ENCODE peak calls at places on chromosomes 12 and 14, in seven cellular contexts. Q is endothelial cell of umbilical vein, R is suprapubic skin, P is sigmoid colon, K is SK-N-MC, H is Panc1, B is GM23338. E is an unnamed sample.

GRCh38 chr12:76346236-76346635 is 2.0 kb downstream of the BBS10 start:
- DNase-seq in Q (no peak), R (no peak), P (no peak), K (no peak), H (no peak), B (no peak), E (no peak)

GRCh38 chr14:90755661-90756304 is 60.4 kb downstream of the TTC7B start:
- DNase-seq in Q (no peak), R (peak; percentile 38), P (no peak), K (no peak), H (no peak), B (no peak), E (no peak)

GRCh38 chr12:132926417-132926833 is 29.7 kb downstream of the ZNF605 start:
- DNase-seq in Q (no peak), R (no peak), P (no peak), K (no peak), H (no peak), B (no peak), E (no peak)

GRCh38 chr12:20132818-20133217 is 235.5 kb upstream of the PDE3A start:
- DNase-seq in Q (no peak), R (no peak), P (no peak), K (no peak), H (no peak), B (peak; percentile 8), E (no peak)

GRCh38 chr14:101511199-101511598 is 50.1 kb upstream of the DIO3 start:
- DNase-seq in Q (no peak), R (no peak), P (no peak), K (no peak), H (no peak), B (no peak), E (no peak)

GRCh38 chr14:53619625-53620324 is 336.9 kb downstream of the BMP4 start:
- DNase-seq in Q (no peak), R (no peak), P (no peak), K (no peak), H (no peak), B (no peak), E (no peak)

GRCh38 chr12:12745576-12746211 is 28.5 kb downstream of the CDKN1B start:
- DNase-seq in Q (no peak), R (no peak), P (no peak), K (no peak), H (no peak), B (no peak), E (no peak)

GRCh38 chr12:20314325-20314724 is 54.0 kb upstream of the PDE3A start:
- DNase-seq in Q (no peak), R (no peak), P (no peak), K (no peak), H (no peak), B (peak; percentile 13), E (no peak)

GRCh38 chr12:26055087-26055486 is 69.8 kb downstream of the BHLHE41 start:
- DNase-seq in Q (no peak), R (no peak), P (no peak), K (no peak), H (no peak), B (no peak), E (no peak)

GRCh38 chr12:95238150-95238549 is 20.5 kb downstream of the VEZT start:
- DNase-seq in Q (no peak), R (no peak), P (no peak), K (no peak), H (no peak), B (no peak), E (no peak)

GRCh38 chr12:5694759-5695409 is 250.2 kb downstream of the ANO2 start:
- DNase-seq in Q (peak; percentile 33), R (no peak), P (no peak), K (no peak), H (no peak), B (no peak), E (no peak)

GRCh38 chr14:90750701-90751100 is 65.5 kb downstream of the TTC7B start:
- DNase-seq in Q (no peak), R (no peak), P (no peak), K (no peak), H (no peak), B (no peak), E (no peak)

GRCh38 chr12:86138770-86139169 is 117.4 kb downstream of the MGAT4C start:
- DNase-seq in Q (no peak), R (no peak), P (no peak), K (no peak), H (no peak), B (no peak), E (no peak)

GRCh38 chr12:79778802-79779201 is 88.0 kb upstream of the PAWR start:
- DNase-seq in Q (no peak), R (no peak), P (no peak), K (no peak), H (no peak), B (no peak), E (no peak)

GRCh38 chr14:74913393-74913792 is 9.7 kb downstream of the RPS6KL1 start:
- DNase-seq in Q (no peak), R (no peak), P (no peak), K (no peak), H (no peak), B (no peak), E (no peak)
- TF ChIP-seq POLR2AphosphoS5 in Q (no peak), R (no peak), P (no peak), K (no peak), H (no peak), B (no peak), E (no peak)

DNA sequence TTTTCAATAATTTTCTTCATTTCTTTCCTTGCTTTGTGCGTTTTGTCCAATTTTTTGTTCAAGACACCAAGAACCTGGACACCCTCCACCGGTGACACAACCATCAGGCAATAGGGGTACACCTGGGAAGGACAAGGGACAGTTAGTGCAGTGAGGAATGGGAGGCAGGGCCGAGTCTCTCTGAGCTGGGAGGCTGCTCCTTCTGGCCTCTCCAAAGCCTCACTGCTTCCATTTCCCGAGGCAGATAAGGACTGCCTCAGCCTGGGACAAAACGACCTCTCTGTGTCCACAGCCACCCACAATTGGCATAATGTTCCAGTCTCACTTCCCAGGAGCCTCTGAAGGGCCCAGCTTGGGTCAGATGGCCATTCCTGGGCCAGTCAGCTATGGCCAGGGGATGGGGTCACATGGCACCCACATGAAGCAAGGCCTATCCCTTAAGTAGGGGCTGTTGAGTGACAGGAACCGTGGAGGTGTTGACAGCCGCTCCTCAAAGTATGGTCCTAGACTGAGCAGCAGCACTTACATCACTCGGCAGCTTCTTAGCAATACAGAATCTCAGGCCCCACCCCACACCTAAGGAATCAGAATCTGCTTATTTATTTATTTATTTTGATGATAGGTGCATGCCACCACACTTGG is 13.6 kb upstream of the MAPKAPK5 start:
- DNase-seq in Q (no peak), R (no peak), P (no peak), K (no peak), H (no peak), B (no peak), E (no peak)
- H3K4me3 ChIP-seq in Q (no peak overlapping the region), R (no peak overlapping the region), P (no peak overlapping the region), K (no peak overlapping the region), H (no peak overlapping the region), B (no peak overlapping the region), E (no peak overlapping the region)

GRCh38 chr12:64699504-64700115 is 59.6 kb downstream of the GNS start:
- DNase-seq in Q (no peak), R (no peak), P (no peak), K (no peak), H (no peak), B (no peak), E (peak; percentile 86)
- TF ChIP-seq POLR2AphosphoS5 in Q (no peak), R (no peak), P (no peak), K (no peak), H (no peak), B (no peak), E (peak; percentile 77)

DNA sequence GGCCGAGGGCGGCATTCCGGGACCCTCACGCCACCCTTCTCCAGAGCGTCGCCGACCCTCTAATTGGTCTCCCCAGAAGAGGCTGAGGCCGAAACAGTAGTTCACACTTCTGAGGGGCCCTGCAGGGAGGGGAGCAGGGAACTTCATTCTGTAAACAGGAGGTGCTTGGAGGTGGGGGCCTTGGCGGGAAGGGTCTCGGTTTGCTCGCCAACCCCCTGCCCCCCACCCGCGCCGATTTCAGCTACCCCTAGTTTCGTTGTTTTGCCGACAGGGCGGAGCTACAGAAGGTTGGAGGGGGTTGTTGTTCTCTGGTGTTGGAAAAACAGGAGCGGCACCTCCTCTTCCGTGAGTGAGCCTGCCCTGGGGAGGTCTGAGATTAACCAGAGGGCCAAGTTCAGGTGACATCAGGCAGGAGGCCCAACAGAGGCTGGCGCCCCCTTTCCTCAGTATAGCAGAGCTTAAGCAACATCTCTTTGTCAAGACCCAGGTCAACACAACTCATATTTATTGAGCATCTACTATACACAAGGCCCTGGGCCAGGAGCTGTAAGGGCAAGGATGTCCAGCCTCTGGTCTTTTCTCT is 682 bp downstream of the ERBB3 start:
- DNase-seq in Q (no peak), R (no peak), P (no peak), K (no peak), H (no peak), B (peak; percentile 80), E (no peak)
- H3K4me3 ChIP-seq in Q (no peak overlapping the region), R (peak overlapping the region; percentile 79), P (peak overlapping the region; percentile 50), K (peak overlapping the region; percentile 93), H (peak overlapping the region; percentile 58), B (peak overlapping the region; percentile 84), E (peak overlapping the region; percentile 57)

DNA sequence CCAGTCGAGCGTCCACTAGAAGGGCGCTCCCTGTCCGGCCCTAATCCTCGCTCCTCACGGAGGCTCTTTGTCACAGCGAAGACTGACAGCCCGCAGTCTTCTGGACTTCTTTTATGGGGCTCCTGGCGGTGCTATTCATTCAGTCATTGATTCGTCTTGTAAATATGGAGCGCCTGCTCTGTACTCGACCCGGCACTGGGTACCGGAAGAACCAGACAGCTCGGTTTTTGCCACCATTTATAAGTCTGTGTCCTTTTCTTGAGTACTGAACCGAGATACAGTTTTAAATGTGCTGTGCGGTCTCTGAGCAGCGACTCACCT is 570 bp downstream of the DMAC2L start:
- DNase-seq in Q (no peak), R (no peak), P (no peak), K (no peak), H (no peak), B (no peak), E (no peak)
- TF ChIP-seq POLR2AphosphoS5 in Q (no peak), R (no peak), P (no peak), K (no peak), H (no peak), B (no peak), E (no peak)

DNA sequence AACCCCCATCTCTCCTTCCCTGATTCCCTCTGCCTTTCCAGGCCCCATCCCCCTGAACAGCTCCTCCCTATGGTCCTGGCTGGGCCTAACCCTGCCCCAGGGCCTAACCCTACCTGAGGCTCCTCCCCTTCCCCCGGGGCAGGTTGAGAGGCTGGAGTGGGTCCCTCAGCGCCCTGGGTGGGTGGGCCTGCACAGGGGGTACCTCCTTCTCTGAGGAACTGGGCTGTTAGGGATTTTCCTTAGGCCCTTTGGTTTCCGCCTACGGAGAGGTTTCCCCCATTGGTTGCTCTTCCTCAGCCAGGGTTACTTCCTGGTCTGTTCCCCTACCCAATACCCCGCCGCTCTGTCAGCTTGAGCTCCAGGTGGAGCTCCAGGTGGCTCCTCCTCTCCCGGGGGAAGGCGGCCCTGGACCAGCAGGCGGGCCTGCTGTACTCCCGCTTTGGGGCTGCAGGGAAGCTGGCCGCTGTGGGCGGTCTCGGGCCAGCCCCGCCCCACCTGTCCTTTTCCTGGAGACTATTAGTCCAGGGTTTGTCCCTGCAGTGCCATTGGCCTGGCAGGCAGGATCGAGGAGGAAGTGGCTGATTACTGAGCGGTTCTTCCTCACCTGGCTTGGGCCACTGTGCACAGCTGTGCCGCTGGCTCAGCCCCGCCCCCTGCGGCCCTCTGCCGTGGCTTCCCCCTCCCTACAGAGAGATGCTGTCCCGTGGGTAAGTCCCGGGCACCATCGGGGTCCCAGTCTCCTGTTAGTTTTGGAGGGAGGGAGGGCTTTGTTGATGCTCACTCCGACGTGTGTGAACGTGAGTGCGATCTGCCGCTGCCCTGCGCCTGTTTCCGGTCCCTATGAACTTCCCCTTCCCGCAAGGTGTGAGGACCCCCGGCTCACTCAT is 2.5 kb downstream of the C12orf57 start:
- DNase-seq in Q (no peak), R (no peak), P (no peak), K (no peak), H (no peak), B (peak; percentile 95), E (peak; percentile 96)
- H3K4me3 ChIP-seq in Q (no peak overlapping the region), R (peak overlapping the region; percentile 47), P (peak overlapping the region; percentile 6), K (no peak overlapping the region), H (peak overlapping the region; percentile 44), B (peak overlapping the region; percentile 70), E (peak overlapping the region; percentile 36)

E was measured in spleen.